ENCODE peak calls at places on chromosomes 2 and 18, in five cellular contexts. N is GM23248, C is H9, F is H1, I is hepatocyte. E is an unnamed sample.
A peak's percentile ranks its signal among the peaks of the same experiment; 100 is the strongest.

GRCh38 chr2:43018179-43019024 is 208.0 kb downstream of the ZFP36L2 start:
- DNase-seq in N (peak; percentile 89), C (no peak), F (no peak), I (peak; percentile 75), E (no peak)

GRCh38 chr18:75429975-75430374 is 2.5 kb upstream of the SMIM21 start:
- DNase-seq in N (no peak), C (no peak), F (no peak), I (no peak), E (no peak)

GRCh38 chr18:58789856-58790255 is 74.8 kb upstream of the ZNF532 start:
- DNase-seq in N (no peak), C (no peak), F (no peak), I (no peak), E (no peak)

GRCh38 chr2:60148717-60149116 is 404.7 kb downstream of the BCL11A start:
- DNase-seq in N (no peak), C (no peak), F (no peak), I (no peak), E (no peak)

GRCh38 chr18:72811047-72811446 is 56.7 kb downstream of the NETO1 start:
- DNase-seq in N (no peak), C (no peak), F (no peak), I (no peak), E (no peak)

GRCh38 chr2:158497486-158497885 is 40.7 kb downstream of the PKP4 start:
- DNase-seq in N (peak; percentile 39), C (no peak), F (no peak), I (no peak), E (peak; percentile 78)

GRCh38 chr2:147223553-147223952 is 621.3 kb upstream of the ACVR2A start:
- DNase-seq in N (peak; percentile 4), C (no peak), F (no peak), I (no peak), E (peak; percentile 54)

GRCh38 chr2:172095146-172095904 is 7.4 kb downstream of the DLX2 start:
- DNase-seq in N (peak; percentile 95), C (peak; percentile 86), F (peak; percentile 80), I (peak; percentile 67), E (peak; percentile 91)

GRCh38 chr2:162258169-162258568 is 14.9 kb upstream of the FAP start:
- DNase-seq in N (peak; percentile 68), C (no peak), F (no peak), I (no peak), E (no peak)

GRCh38 chr2:158826965-158827364 is 31.8 kb downstream of the DAPL1 start:
- DNase-seq in N (no peak), C (no peak), F (no peak), I (no peak), E (no peak)

GRCh38 chr2:155836439-155836838 is 496.1 kb downstream of the NR4A2 start:
- DNase-seq in N (no peak), C (no peak), F (no peak), I (no peak), E (no peak)

GRCh38 chr2:134567666-134568065 is 151.1 kb downstream of the TMEM163 start:
- DNase-seq in N (no peak), C (no peak), F (no peak), I (no peak), E (no peak)

GRCh38 chr2:134568413-134568812 is 150.4 kb downstream of the TMEM163 start:
- DNase-seq in N (no peak), C (no peak), F (no peak), I (no peak), E (no peak)

DNA sequence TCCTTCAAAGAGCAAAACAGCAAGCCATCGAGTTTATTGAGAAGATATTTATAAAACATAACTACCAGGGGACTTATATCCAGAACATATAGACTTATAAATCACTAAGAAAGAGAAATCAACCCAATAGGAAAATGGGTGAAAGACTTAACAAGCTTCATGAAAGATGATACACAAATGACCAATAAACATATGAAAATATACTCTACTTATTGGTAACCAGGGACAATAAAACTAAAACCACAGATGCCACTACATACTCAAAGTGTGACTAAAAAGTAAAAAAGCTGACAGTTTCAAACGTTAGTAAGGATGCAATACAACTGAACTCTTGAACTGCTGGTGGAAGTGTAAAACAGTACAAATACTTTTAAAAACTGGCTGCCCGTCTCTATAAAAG is 154.3 kb downstream of the TMEM163 start:
- DNase-seq in N (no peak), C (no peak), F (no peak), I (no peak), E (peak; percentile 62)
- H3K79me2 ChIP-seq in N (no peaks in the 10 kb centered on the region), C (no peaks in the 10 kb centered on the region), F (no peaks in the 10 kb centered on the region), I (no peaks in the 10 kb centered on the region), E (no peaks in the 10 kb centered on the region)

GRCh38 chr2:37084797-37085196 is 479 bp downstream of the GPATCH11 start:
- DNase-seq in N (no peak), C (no peak), F (no peak), I (no peak), E (peak; percentile 4)
- H3K79me2 ChIP-seq in N (peaks cover 46% of the 10 kb centered on the region), C (no peaks in the 10 kb centered on the region), F (no peaks in the 10 kb centered on the region), I (peaks cover 17% of the 10 kb centered on the region), E (peaks cover 32% of the 10 kb centered on the region)

GRCh38 chr2:105814291-105814940 is 69.7 kb downstream of the NCK2 start:
- DNase-seq in N (peak; percentile 4), C (no peak), F (no peak), I (no peak), E (no peak)

GRCh38 chr2:105813045-105813315 is 68.3 kb downstream of the NCK2 start:
- DNase-seq in N (no peak), C (no peak), F (no peak), I (no peak), E (no peak)

GRCh38 chr2:105813405-105813804 is 68.7 kb downstream of the NCK2 start:
- DNase-seq in N (no peak), C (no peak), F (no peak), I (no peak), E (no peak)

GRCh38 chr2:105809723-105810122 is 65.0 kb downstream of the NCK2 start:
- DNase-seq in N (no peak), C (no peak), F (peak; percentile 43), I (no peak), E (no peak)

GRCh38 chr2:105812180-105813044 is 67.7 kb downstream of the NCK2 start:
- DNase-seq in N (peak; percentile 32), C (no peak), F (peak; percentile 46), I (peak; percentile 73), E (no peak)
- H3K79me2 ChIP-seq in N (peaks cover 82% of the 10 kb centered on the region), C (peaks cover 3% of the 10 kb centered on the region), F (peaks cover 4% of the 10 kb centered on the region), I (peaks cover 91% of the 10 kb centered on the region), E (peaks cover 17% of the 10 kb centered on the region)

GRCh38 chr2:224524657-224525056 is 60.5 kb downstream of the CUL3 start:
- DNase-seq in N (no peak), C (no peak), F (no peak), I (no peak), E (no peak)
- H3K79me2 ChIP-seq in N (peaks cover 99% of the 10 kb centered on the region), C (peaks cover 8% of the 10 kb centered on the region), F (peaks cover 11% of the 10 kb centered on the region), I (peaks cover 97% of the 10 kb centered on the region), E (peaks cover 95% of the 10 kb centered on the region)

GRCh38 chr2:16622399-16622968 is 43.1 kb downstream of the CYRIA start:
- DNase-seq in N (no peak), C (no peak), F (no peak), I (no peak), E (no peak)

GRCh38 chr2:16624419-16624745 is 41.3 kb downstream of the CYRIA start:
- DNase-seq in N (no peak), C (no peak), F (no peak), I (no peak), E (no peak)

GRCh38 chr2:16623046-16623445 is 42.6 kb downstream of the CYRIA start:
- DNase-seq in N (peak; percentile 13), C (no peak), F (no peak), I (no peak), E (peak; percentile 31)

GRCh38 chr2:16625201-16625729 is 40.4 kb downstream of the CYRIA start:
- DNase-seq in N (no peak), C (no peak), F (no peak), I (no peak), E (no peak)

DNA sequence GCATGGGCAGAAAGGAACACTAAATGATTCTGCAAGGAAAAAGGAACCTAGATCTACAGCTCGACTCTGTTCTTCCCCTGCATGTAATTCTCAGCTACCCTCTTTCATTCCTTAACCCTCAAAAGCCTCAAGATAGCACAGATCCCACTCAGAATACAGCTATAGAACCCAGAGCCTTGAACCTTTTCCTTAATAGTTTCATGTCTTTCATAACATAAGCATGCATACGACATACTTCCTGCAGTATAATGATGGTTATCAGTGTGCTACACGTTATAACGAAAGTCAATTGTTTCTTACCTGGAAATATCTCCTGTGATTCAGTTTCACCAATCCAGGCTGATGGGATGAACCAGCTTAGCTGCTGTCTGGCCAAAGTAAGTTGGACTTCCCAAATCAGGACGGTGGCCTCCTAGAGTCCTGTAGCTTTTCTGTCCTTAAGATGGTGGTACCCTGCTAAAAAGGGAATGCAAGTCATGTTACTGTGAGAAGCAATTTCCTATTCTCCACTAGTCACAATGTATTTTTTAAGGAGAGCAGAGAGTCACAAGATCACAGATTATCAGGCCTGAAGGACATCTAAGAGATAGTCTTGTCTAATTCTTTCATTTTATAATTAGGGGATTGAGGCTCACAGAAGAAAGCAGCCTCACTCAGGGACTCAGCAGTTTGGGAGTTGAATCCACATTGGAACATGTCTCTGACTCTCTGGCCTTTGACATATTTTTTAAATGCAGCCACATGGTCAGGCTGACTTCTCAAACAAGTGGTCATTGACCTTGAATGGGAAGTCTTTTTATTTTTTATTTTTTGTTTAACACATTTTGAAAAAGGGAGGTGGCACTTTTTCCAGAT is 41.8 kb downstream of the CYRIA start:
- DNase-seq in N (no peak), C (no peak), F (no peak), I (no peak), E (no peak)
- H3K79me2 ChIP-seq in N (no peaks in the 10 kb centered on the region), C (no peaks in the 10 kb centered on the region), F (no peaks in the 10 kb centered on the region), I (no peaks in the 10 kb centered on the region), E (no peaks in the 10 kb centered on the region)

GRCh38 chr2:218721934-218722333 is 11.3 kb downstream of the TTLL4 start:
- DNase-seq in N (no peak), C (no peak), F (no peak), I (no peak), E (no peak)

GRCh38 chr2:218719457-218719856 is 8.8 kb downstream of the TTLL4 start:
- DNase-seq in N (no peak), C (no peak), F (no peak), I (no peak), E (no peak)

GRCh38 chr2:218721488-218721887 is 10.9 kb downstream of the TTLL4 start:
- DNase-seq in N (no peak), C (no peak), F (no peak), I (no peak), E (no peak)

GRCh38 chr2:218722419-218722818 is 11.8 kb downstream of the TTLL4 start:
- DNase-seq in N (no peak), C (no peak), F (no peak), I (no peak), E (no peak)

GRCh38 chr2:218720048-218721041 is 9.7 kb downstream of the TTLL4 start:
- DNase-seq in N (no peak), C (peak; percentile 45), F (no peak), I (no peak), E (no peak)
- H3K79me2 ChIP-seq in N (peaks cover 92% of the 10 kb centered on the region), C (peaks cover 15% of the 10 kb centered on the region), F (peaks cover 11% of the 10 kb centered on the region), I (peaks cover 85% of the 10 kb centered on the region), E (peaks cover 84% of the 10 kb centered on the region)

E was measured in PC-3.